ENCODE peak calls at places on chromosome 10, in nine cellular contexts. E is heart right ventricle, J is ovary, C is cardiac muscle cell, P is erythroblast, U is EL, L is KBM-7, A is GM23248, Y is T-helper 1 cell. H is an unnamed sample.

GRCh38 chr10:4514445-4515108 is 311.4 kb upstream of the AKR1E2 start:
- DNase-seq in E (peak; percentile 77), J (peak; percentile 29), C (no peak), P (no peak), U (no peak), L (peak; percentile 80), A (peak; percentile 12), Y (no peak), H (no peak)

GRCh38 chr10:22054946-22055345 is 51.4 kb upstream of the DNAJC1 start:
- DNase-seq in E (no peak), J (no peak), C (no peak), P (no peak), U (peak; percentile 70), L (no peak), A (no peak), Y (no peak), H (no peak)

GRCh38 chr10:63700209-63700934 is 179.2 kb downstream of the REEP3 start:
- DNase-seq in E (no peak), J (peak; percentile 48), C (no peak), P (peak; percentile 37), U (peak; percentile 97), L (no peak), A (peak; percentile 98), Y (no peak), H (peak; percentile 93)

GRCh38 chr10:87705339-87705738 is 45.7 kb downstream of the PAPSS2 start:
- DNase-seq in E (no peak), J (no peak), C (no peak), P (no peak), U (peak; percentile 82), L (no peak), A (peak; percentile 46), Y (no peak), H (no peak)

GRCh38 chr10:60846173-60846572 is 67.9 kb downstream of the CDK1 start:
- DNase-seq in E (no peak), J (no peak), C (no peak), P (no peak), U (peak; percentile 74), L (peak; percentile 7), A (peak; percentile 57), Y (no peak), H (peak; percentile 38)

GRCh38 chr10:124419635-124420034 is 912 bp upstream of the OAT start:
- DNase-seq in E (no peak), J (no peak), C (no peak), P (no peak), U (no peak), L (no peak), A (no peak), Y (no peak), H (no peak)

GRCh38 chr10:48247680-48248079 is 26.8 kb downstream of the FRMPD2 start:
- DNase-seq in E (no peak), J (no peak), C (no peak), P (no peak), U (peak; percentile 85), L (no peak), A (no peak), Y (no peak), H (no peak)

GRCh38 chr10:110357252-110357780 is 52.6 kb upstream of the SMNDC1 start:
- DNase-seq in E (no peak), J (peak; percentile 40), C (peak; percentile 24), P (no peak), U (peak; percentile 88), L (no peak), A (peak; percentile 98), Y (peak; percentile 29), H (peak; percentile 98)

GRCh38 chr10:125521721-125522680 is 161.0 kb downstream of the TEX36 start:
- DNase-seq in E (no peak), J (no peak), C (no peak), P (peak; percentile 62), U (peak; percentile 13), L (peak; percentile 81), A (peak; percentile 11), Y (no peak), H (peak; percentile 27)

GRCh38 chr10:21078410-21079329 is 181.6 kb upstream of the NEBL start:
- DNase-seq in E (peak; percentile 72), J (peak; percentile 70), C (peak; percentile 83), P (peak; percentile 70), U (peak; percentile 59), L (peak; percentile 54), A (peak; percentile 78), Y (no peak), H (peak; percentile 76)

GRCh38 chr10:6647811-6648526 is 67.9 kb upstream of the PRKCQ start:
- DNase-seq in E (peak; percentile 10), J (no peak), C (peak; percentile 75), P (peak; percentile 60), U (peak; percentile 43), L (peak; percentile 70), A (peak; percentile 10), Y (peak; percentile 45), H (peak; percentile 56)

GRCh38 chr10:31186225-31187010 is 132.6 kb upstream of the ZEB1 start:
- DNase-seq in E (no peak), J (no peak), C (no peak), P (no peak), U (no peak), L (no peak), A (peak; percentile 4), Y (no peak), H (no peak)

GRCh38 chr10:3782456-3783312 is 2.3 kb downstream of the KLF6 start:
- DNase-seq in E (peak; percentile 86), J (peak; percentile 72), C (peak; percentile 43), P (peak; percentile 89), U (peak; percentile 94), L (peak; percentile 98), A (peak; percentile 94), Y (peak; percentile 64), H (peak; percentile 97)

GRCh38 chr10:29908977-29909376 is 150.4 kb downstream of the JCAD start:
- DNase-seq in E (no peak), J (no peak), C (no peak), P (no peak), U (no peak), L (no peak), A (no peak), Y (no peak), H (no peak)

GRCh38 chr10:117405730-117406129 is 30.5 kb upstream of the PDZD8 start:
- DNase-seq in E (no peak), J (no peak), C (no peak), P (no peak), U (no peak), L (no peak), A (no peak), Y (no peak), H (no peak)

GRCh38 chr10:112951349-112952281 is 1.6 kb downstream of the TCF7L2 start:
- DNase-seq in E (peak; percentile 67), J (peak; percentile 73), C (peak; percentile 69), P (peak; percentile 39), U (peak; percentile 86), L (peak; percentile 85), A (peak; percentile 86), Y (peak; percentile 21), H (peak; percentile 83)

GRCh38 chr10:15829495-15829894 is 30.8 kb downstream of the MINDY3 start:
- DNase-seq in E (no peak), J (no peak), C (no peak), P (no peak), U (no peak), L (no peak), A (no peak), Y (no peak), H (no peak)

GRCh38 chr10:93261961-93262610 is 188.4 kb downstream of the CYP26A1 start:
- DNase-seq in E (no peak), J (no peak), C (no peak), P (no peak), U (peak; percentile 19), L (no peak), A (peak; percentile 86), Y (no peak), H (peak; percentile 55)

GRCh38 chr10:92108120-92108519 is 182.8 kb downstream of the CPEB3 start:
- DNase-seq in E (no peak), J (no peak), C (no peak), P (no peak), U (no peak), L (no peak), A (no peak), Y (no peak), H (no peak)

GRCh38 chr10:32055478-32056135 is 618 bp downstream of the KIF5B start:
- DNase-seq in E (peak; percentile 73), J (peak; percentile 54), C (peak; percentile 88), P (peak; percentile 89), U (peak; percentile 53), L (peak; percentile 93), A (peak; percentile 74), Y (peak; percentile 50), H (peak; percentile 77)

GRCh38 chr10:90927293-90927692 is 6.4 kb upstream of the ANKRD1 start:
- DNase-seq in E (no peak), J (no peak), C (no peak), P (no peak), U (no peak), L (no peak), A (no peak), Y (no peak), H (no peak)

GRCh38 chr10:75450062-75450429 is 18.6 kb downstream of the LRMDA start:
- DNase-seq in E (no peak), J (no peak), C (no peak), P (no peak), U (no peak), L (no peak), A (no peak), Y (no peak), H (no peak)

GRCh38 chr10:124063736-124064135 is 29.7 kb downstream of the CHST15 start:
- DNase-seq in E (no peak), J (peak; percentile 72), C (no peak), P (no peak), U (peak; percentile 75), L (no peak), A (peak; percentile 44), Y (no peak), H (no peak)

GRCh38 chr10:34156781-34157425 is 658.2 kb downstream of the PARD3 start:
- DNase-seq in E (no peak), J (no peak), C (no peak), P (no peak), U (peak; percentile 80), L (no peak), A (peak; percentile 79), Y (no peak), H (no peak)

GRCh38 chr10:85741626-85742300 is 624.8 kb downstream of the GRID1 start:
- DNase-seq in E (no peak), J (no peak), C (no peak), P (no peak), U (no peak), L (no peak), A (no peak), Y (no peak), H (no peak)

GRCh38 chr10:113018034-113018433 is 68.0 kb downstream of the TCF7L2 start:
- DNase-seq in E (no peak), J (no peak), C (no peak), P (no peak), U (no peak), L (no peak), A (no peak), Y (no peak), H (no peak)

GRCh38 chr10:3781458-3782098 is 3.4 kb downstream of the KLF6 start:
- DNase-seq in E (peak; percentile 57), J (no peak), C (no peak), P (peak; percentile 27), U (peak; percentile 77), L (peak; percentile 57), A (peak; percentile 85), Y (peak; percentile 53), H (no peak)